ENCODE peak calls at places on chromosome 16, in seven cellular contexts. One of them, this sample, is unnamed.
A peak's percentile ranks its signal among the peaks of the same experiment; 100 is the strongest.

GRCh38 chr16:17229766-17230165 is 241.0 kb downstream of the XYLT1 start:
- DNase-seq in heart left ventricle: no peak
- DNase-seq in A673: no peak
- DNase-seq in transverse colon: no peak
- DNase-seq in mucosa of descending colon: no peak
- DNase-seq in fibroblast of mammary gland: peak; percentile 51
- DNase-seq in H1: no peak
- DNase-seq in this sample: no peak

GRCh38 chr16:87829988-87830672 is 39.2 kb downstream of the SLC7A5 start:
- DNase-seq in transverse colon: no peak
- DNase-seq in heart left ventricle: no peak
- DNase-seq in fibroblast of mammary gland: no peak
- DNase-seq in A673: no peak
- DNase-seq in H1: no peak
- DNase-seq in mucosa of descending colon: no peak
- DNase-seq in this sample: no peak

GRCh38 chr16:58021661-58022551 is 3.6 kb upstream of the MMP15 start:
- DNase-seq in mucosa of descending colon: no peak
- DNase-seq in H1: no peak
- DNase-seq in transverse colon: no peak
- DNase-seq in heart left ventricle: peak; percentile 48
- DNase-seq in fibroblast of mammary gland: peak; percentile 75
- DNase-seq in A673: no peak
- DNase-seq in this sample: no peak

GRCh38 chr16:75758215-75758614 is 31.9 kb upstream of the CPHXL start:
- DNase-seq in mucosa of descending colon: no peak
- DNase-seq in transverse colon: no peak
- DNase-seq in fibroblast of mammary gland: peak; percentile 78
- DNase-seq in heart left ventricle: no peak
- DNase-seq in H1: no peak
- DNase-seq in A673: no peak
- DNase-seq in this sample: no peak

GRCh38 chr16:89256651-89257254 is 39.2 kb downstream of the ZNF778 start:
- DNase-seq in mucosa of descending colon: peak; percentile 72
- DNase-seq in fibroblast of mammary gland: peak; percentile 65
- DNase-seq in transverse colon: peak; percentile 75
- DNase-seq in A673: peak; percentile 76
- DNase-seq in H1: peak; percentile 84
- DNase-seq in heart left ventricle: no peak
- DNase-seq in this sample: no peak

GRCh38 chr16:14405611-14406537 is 224.2 kb downstream of the PARN start:
- DNase-seq in transverse colon: peak; percentile 71
- DNase-seq in heart left ventricle: peak; percentile 3
- DNase-seq in H1: peak; percentile 100
- DNase-seq in fibroblast of mammary gland: no peak
- DNase-seq in mucosa of descending colon: peak; percentile 74
- DNase-seq in A673: peak; percentile 37
- DNase-seq in this sample: peak; percentile 83

GRCh38 chr16:1377406-1378010 is 25.8 kb downstream of the GNPTG start:
- DNase-seq in transverse colon: no peak
- DNase-seq in mucosa of descending colon: no peak
- DNase-seq in heart left ventricle: no peak
- DNase-seq in H1: no peak
- DNase-seq in A673: no peak
- DNase-seq in fibroblast of mammary gland: no peak
- DNase-seq in this sample: no peak

GRCh38 chr16:58187657-58188430 is 10.1 kb downstream of the CSNK2A2 start:
- DNase-seq in heart left ventricle: no peak
- DNase-seq in A673: no peak
- DNase-seq in H1: no peak
- DNase-seq in fibroblast of mammary gland: no peak
- DNase-seq in transverse colon: no peak
- DNase-seq in mucosa of descending colon: no peak
- DNase-seq in this sample: no peak

GRCh38 chr16:84282533-84282932 is 12.1 kb upstream of the WFDC1 start:
- DNase-seq in heart left ventricle: no peak
- DNase-seq in H1: no peak
- DNase-seq in transverse colon: no peak
- DNase-seq in fibroblast of mammary gland: no peak
- DNase-seq in mucosa of descending colon: no peak
- DNase-seq in A673: no peak
- DNase-seq in this sample: no peak

GRCh38 chr16:87560428-87561199 is 41.7 kb upstream of the JPH3 start:
- DNase-seq in mucosa of descending colon: peak; percentile 69
- DNase-seq in fibroblast of mammary gland: peak; percentile 44
- DNase-seq in heart left ventricle: no peak
- DNase-seq in A673: peak; percentile 53
- DNase-seq in H1: peak; percentile 91
- DNase-seq in transverse colon: peak; percentile 51
- DNase-seq in this sample: no peak

GRCh38 chr16:48203974-48204824 is 39.9 kb upstream of the LONP2 start:
- DNase-seq in mucosa of descending colon: no peak
- DNase-seq in A673: no peak
- DNase-seq in transverse colon: peak; percentile 30
- DNase-seq in fibroblast of mammary gland: no peak
- DNase-seq in H1: no peak
- DNase-seq in heart left ventricle: no peak
- DNase-seq in this sample: no peak

GRCh38 chr16:21608647-21609328 is 9.4 kb downstream of the METTL9 start:
- DNase-seq in transverse colon: no peak
- DNase-seq in A673: no peak
- DNase-seq in mucosa of descending colon: no peak
- DNase-seq in fibroblast of mammary gland: peak; percentile 63
- DNase-seq in heart left ventricle: no peak
- DNase-seq in H1: no peak
- DNase-seq in this sample: no peak

GRCh38 chr16:72429566-72430160 is 257.7 kb upstream of the PMFBP1 start:
- DNase-seq in transverse colon: no peak
- DNase-seq in mucosa of descending colon: no peak
- DNase-seq in fibroblast of mammary gland: no peak
- DNase-seq in A673: no peak
- DNase-seq in heart left ventricle: no peak
- DNase-seq in H1: no peak
- DNase-seq in this sample: no peak

DNA sequence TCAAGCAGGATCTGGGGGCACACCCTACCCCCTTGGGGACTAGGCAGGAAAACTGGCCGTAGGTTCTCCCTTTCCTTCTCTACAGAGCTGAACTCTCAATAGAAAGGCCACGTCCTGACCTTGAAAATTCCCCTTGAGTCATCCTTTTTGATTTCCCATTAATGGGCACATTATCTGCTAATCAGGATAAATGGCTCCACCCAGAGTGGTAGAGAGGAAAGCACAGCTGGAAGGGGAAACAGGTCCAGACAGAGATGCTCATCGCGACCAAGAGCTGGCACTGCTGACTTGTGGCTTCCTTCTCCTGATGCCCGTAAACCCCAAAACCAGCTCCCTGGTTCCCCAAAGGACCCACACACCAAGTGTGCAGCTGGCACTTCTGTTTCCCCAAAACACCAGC is 206.5 kb upstream of the CDH5 start:
- DNase-seq in transverse colon: no peak
- DNase-seq in H1: no peak
- DNase-seq in heart left ventricle: no peak
- DNase-seq in A673: peak; percentile 33
- DNase-seq in mucosa of descending colon: no peak
- DNase-seq in fibroblast of mammary gland: peak; percentile 48
- DNase-seq in this sample: no peak
- TF ChIP-seq CTCF in transverse colon: no peak
- TF ChIP-seq CTCF in H1: no peak
- TF ChIP-seq CTCF in heart left ventricle: no peak
- TF ChIP-seq CTCF in A673: peak; percentile 45
- TF ChIP-seq CTCF in mucosa of descending colon: no peak
- TF ChIP-seq CTCF in fibroblast of mammary gland: peak; percentile 34
- TF ChIP-seq CTCF in this sample: no peak

GRCh38 chr16:53433509-53433908 is 762 bp upstream of the RBL2 start:
- DNase-seq in H1: no peak
- DNase-seq in mucosa of descending colon: no peak
- DNase-seq in A673: no peak
- DNase-seq in heart left ventricle: no peak
- DNase-seq in transverse colon: no peak
- DNase-seq in fibroblast of mammary gland: no peak
- DNase-seq in this sample: no peak
- H3K4me3 ChIP-seq in H1: no peak overlapping the region
- H3K4me3 ChIP-seq in mucosa of descending colon: no peak overlapping the region
- H3K4me3 ChIP-seq in A673: no peak overlapping the region
- H3K4me3 ChIP-seq in heart left ventricle: no peak overlapping the region
- H3K4me3 ChIP-seq in transverse colon: no peak overlapping the region
- H3K4me3 ChIP-seq in fibroblast of mammary gland: peak overlapping the region; percentile 92
- H3K4me3 ChIP-seq in this sample: no peak overlapping the region

GRCh38 chr16:81483064-81483969 is 38.7 kb downstream of the CMIP start:
- DNase-seq in fibroblast of mammary gland: peak; percentile 30
- DNase-seq in H1: no peak
- DNase-seq in transverse colon: no peak
- DNase-seq in heart left ventricle: no peak
- DNase-seq in mucosa of descending colon: peak; percentile 24
- DNase-seq in A673: no peak
- DNase-seq in this sample: no peak

GRCh38 chr16:81478294-81478693 is 33.7 kb downstream of the CMIP start:
- DNase-seq in H1: no peak
- DNase-seq in A673: no peak
- DNase-seq in fibroblast of mammary gland: no peak
- DNase-seq in mucosa of descending colon: no peak
- DNase-seq in transverse colon: no peak
- DNase-seq in heart left ventricle: no peak
- DNase-seq in this sample: no peak

GRCh38 chr16:81482329-81483063 is 37.9 kb downstream of the CMIP start:
- DNase-seq in heart left ventricle: peak; percentile 40
- DNase-seq in A673: no peak
- DNase-seq in H1: no peak
- DNase-seq in transverse colon: no peak
- DNase-seq in mucosa of descending colon: no peak
- DNase-seq in fibroblast of mammary gland: no peak
- DNase-seq in this sample: no peak

GRCh38 chr16:81478876-81479496 is 34.4 kb downstream of the CMIP start:
- DNase-seq in A673: no peak
- DNase-seq in heart left ventricle: no peak
- DNase-seq in mucosa of descending colon: no peak
- DNase-seq in H1: no peak
- DNase-seq in fibroblast of mammary gland: no peak
- DNase-seq in transverse colon: peak; percentile 73
- DNase-seq in this sample: peak; percentile 75

GRCh38 chr16:81480856-81481821 is 36.5 kb downstream of the CMIP start:
- DNase-seq in heart left ventricle: peak; percentile 80
- DNase-seq in transverse colon: peak; percentile 72
- DNase-seq in mucosa of descending colon: no peak
- DNase-seq in H1: no peak
- DNase-seq in A673: no peak
- DNase-seq in fibroblast of mammary gland: peak; percentile 63
- DNase-seq in this sample: peak; percentile 95
- TF ChIP-seq CTCF in heart left ventricle: no peak
- TF ChIP-seq CTCF in transverse colon: no peak
- TF ChIP-seq CTCF in mucosa of descending colon: no peak
- TF ChIP-seq CTCF in H1: no peak
- TF ChIP-seq CTCF in A673: no peak
- TF ChIP-seq CTCF in fibroblast of mammary gland: no peak
- TF ChIP-seq CTCF in this sample: peak; percentile 14

DNA sequence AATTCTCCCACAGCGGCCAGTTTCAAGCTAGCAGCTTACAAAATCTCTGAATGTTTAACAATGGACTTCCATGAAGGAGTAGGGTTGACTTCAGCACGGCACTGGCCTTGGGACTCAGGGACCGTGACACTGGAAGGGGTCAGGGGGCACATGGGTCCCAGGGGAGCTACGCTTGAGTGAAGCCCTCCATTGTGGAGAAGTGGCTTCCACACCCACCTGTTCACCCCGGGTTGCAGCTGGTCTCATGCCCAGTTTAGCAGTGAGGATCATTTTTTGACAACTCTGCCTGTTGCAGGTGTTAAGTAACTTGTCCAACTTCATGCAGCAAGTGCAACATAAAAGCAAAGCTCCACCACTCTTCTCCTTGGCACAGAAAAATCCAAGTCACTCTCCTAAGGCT is 510.2 kb downstream of the CDH13 start:
- DNase-seq in heart left ventricle: no peak
- DNase-seq in A673: no peak
- DNase-seq in fibroblast of mammary gland: no peak
- DNase-seq in H1: no peak
- DNase-seq in mucosa of descending colon: no peak
- DNase-seq in transverse colon: no peak
- DNase-seq in this sample: no peak
- H3K4me3 ChIP-seq in heart left ventricle: no peak overlapping the region
- H3K4me3 ChIP-seq in A673: no peak overlapping the region
- H3K4me3 ChIP-seq in fibroblast of mammary gland: no peak overlapping the region
- H3K4me3 ChIP-seq in H1: no peak overlapping the region
- H3K4me3 ChIP-seq in mucosa of descending colon: no peak overlapping the region
- H3K4me3 ChIP-seq in transverse colon: peak overlapping the region; percentile 20
- H3K4me3 ChIP-seq in this sample: no peak overlapping the region

GRCh38 chr16:15777533-15778203 is 79.2 kb downstream of the MYH11 start:
- DNase-seq in fibroblast of mammary gland: peak; percentile 32
- DNase-seq in mucosa of descending colon: no peak
- DNase-seq in heart left ventricle: no peak
- DNase-seq in H1: peak; percentile 51
- DNase-seq in transverse colon: no peak
- DNase-seq in A673: peak; percentile 29
- DNase-seq in this sample: no peak
- TF ChIP-seq CTCF in fibroblast of mammary gland: peak; percentile 40
- TF ChIP-seq CTCF in mucosa of descending colon: no peak
- TF ChIP-seq CTCF in heart left ventricle: peak; percentile 43
- TF ChIP-seq CTCF in H1: peak; percentile 95
- TF ChIP-seq CTCF in transverse colon: no peak
- TF ChIP-seq CTCF in A673: peak; percentile 38
- TF ChIP-seq CTCF in this sample: peak; percentile 75

GRCh38 chr16:49862694-49863093 is 6.8 kb upstream of the ZNF423 start:
- DNase-seq in mucosa of descending colon: no peak
- DNase-seq in transverse colon: no peak
- DNase-seq in fibroblast of mammary gland: no peak
- DNase-seq in H1: no peak
- DNase-seq in heart left ventricle: no peak
- DNase-seq in A673: no peak
- DNase-seq in this sample: no peak

GRCh38 chr16:49869731-49870130 is 13.8 kb upstream of the ZNF423 start:
- DNase-seq in transverse colon: no peak
- DNase-seq in A673: no peak
- DNase-seq in fibroblast of mammary gland: no peak
- DNase-seq in heart left ventricle: no peak
- DNase-seq in H1: no peak
- DNase-seq in mucosa of descending colon: no peak
- DNase-seq in this sample: no peak

GRCh38 chr16:49867234-49867633 is 11.3 kb upstream of the ZNF423 start:
- DNase-seq in fibroblast of mammary gland: no peak
- DNase-seq in heart left ventricle: no peak
- DNase-seq in transverse colon: no peak
- DNase-seq in A673: no peak
- DNase-seq in H1: no peak
- DNase-seq in mucosa of descending colon: no peak
- DNase-seq in this sample: no peak

GRCh38 chr16:49866533-49867155 is 10.7 kb upstream of the ZNF423 start:
- DNase-seq in H1: peak; percentile 63
- DNase-seq in transverse colon: no peak
- DNase-seq in A673: no peak
- DNase-seq in mucosa of descending colon: no peak
- DNase-seq in heart left ventricle: no peak
- DNase-seq in fibroblast of mammary gland: no peak
- DNase-seq in this sample: no peak

GRCh38 chr16:49868164-49868668 is 12.3 kb upstream of the ZNF423 start:
- DNase-seq in A673: no peak
- DNase-seq in fibroblast of mammary gland: no peak
- DNase-seq in transverse colon: no peak
- DNase-seq in heart left ventricle: no peak
- DNase-seq in mucosa of descending colon: no peak
- DNase-seq in H1: no peak
- DNase-seq in this sample: no peak
- H3K4me3 ChIP-seq in A673: no peak overlapping the region
- H3K4me3 ChIP-seq in fibroblast of mammary gland: no peak overlapping the region
- H3K4me3 ChIP-seq in transverse colon: no peak overlapping the region
- H3K4me3 ChIP-seq in heart left ventricle: no peak overlapping the region
- H3K4me3 ChIP-seq in mucosa of descending colon: no peak overlapping the region
- H3K4me3 ChIP-seq in H1: no peak overlapping the region
- H3K4me3 ChIP-seq in this sample: no peak overlapping the region